ENCODE peak calls at places on chromosomes 4 and X, in six cellular contexts. Z, S, F, W, E and R are unnamed samples.

GRCh38 chr4:13531609-13531998 is 12.7 kb downstream of the NKX3-2 start:
- DNase-seq in Z (no peak), S (no peak), F (no peak), W (no peak), E (no peak), R (no peak)

GRCh38 chrX:106952089-106952488 is 31.9 kb downstream of the CLDN2 start:
- DNase-seq in Z (no peak), S (no peak), F (no peak), W (no peak), E (no peak), R (no peak)

GRCh38 chr4:1233641-1234277 is 15.2 kb downstream of the CTBP1 start:
- DNase-seq in Z (no peak), S (peak; percentile 52), F (peak; percentile 47), W (peak; percentile 59), E (no peak), R (no peak)

GRCh38 chr4:107255114-107255513 is 219.0 kb upstream of the DKK2 start:
- DNase-seq in Z (no peak), S (no peak), F (peak; percentile 46), W (no peak), E (no peak), R (no peak)

GRCh38 chr4:53119685-53120084 is 246.2 kb downstream of the SCFD2 start:
- DNase-seq in Z (peak; percentile 49), S (peak; percentile 68), F (peak; percentile 91), W (no peak), E (no peak), R (peak; percentile 27)

GRCh38 chrX:139776614-139777013 is 68.6 kb upstream of the MCF2 start:
- DNase-seq in Z (no peak), S (no peak), F (no peak), W (no peak), E (no peak), R (no peak)

GRCh38 chr4:95020521-95020920 is 262.8 kb downstream of the BMPR1B start:
- DNase-seq in Z (no peak), S (no peak), F (no peak), W (no peak), E (no peak), R (no peak)

GRCh38 chr4:80268936-80269335 is 2.5 kb downstream of the FGF5 start:
- DNase-seq in Z (no peak), S (no peak), F (no peak), W (no peak), E (no peak), R (no peak)

GRCh38 chr4:33724685-33725084 is 2519.6 kb downstream of the ARAP2 start:
- DNase-seq in Z (no peak), S (no peak), F (no peak), W (no peak), E (no peak), R (no peak)

GRCh38 chr4:168845897-168846296 is 164.2 kb downstream of the CBR4 start:
- DNase-seq in Z (no peak), S (no peak), F (no peak), W (no peak), E (no peak), R (no peak)

GRCh38 chr4:169282429-169283113 is 11.8 kb upstream of the SH3RF1 start:
- DNase-seq in Z (no peak), S (no peak), F (peak; percentile 53), W (no peak), E (no peak), R (no peak)

GRCh38 chr4:79174855-79175254 is 151.0 kb downstream of the NAA11 start:
- DNase-seq in Z (no peak), S (no peak), F (no peak), W (no peak), E (no peak), R (no peak)

GRCh38 chr4:148634476-148634875 is 192.3 kb upstream of the NR3C2 start:
- DNase-seq in Z (no peak), S (no peak), F (peak; percentile 11), W (no peak), E (no peak), R (no peak)

GRCh38 chrX:41180194-41180902 is 95.1 kb downstream of the USP9X start:
- DNase-seq in Z (peak; percentile 17), S (peak; percentile 47), F (peak; percentile 80), W (no peak), E (no peak), R (no peak)

GRCh38 chr4:6956434-6957147 is 47.0 kb downstream of the TBC1D14 start:
- DNase-seq in Z (no peak), S (no peak), F (no peak), W (peak; percentile 61), E (no peak), R (peak; percentile 48)

GRCh38 chr4:3199661-3200422 is 49.1 kb upstream of the MSANTD1 start:
- DNase-seq in Z (peak; percentile 79), S (peak; percentile 96), F (no peak), W (no peak), E (no peak), R (no peak)

GRCh38 chr4:73589887-73590801 is 30.1 kb downstream of the RASSF6 start:
- DNase-seq in Z (no peak), S (peak; percentile 10), F (no peak), W (no peak), E (no peak), R (no peak)

GRCh38 chrX:31656013-31656412 is 584.2 kb upstream of the FTHL17 start:
- DNase-seq in Z (peak; percentile 16), S (no peak), F (peak; percentile 38), W (no peak), E (no peak), R (no peak)

GRCh38 chrX:108699368-108699767 is 37.0 kb downstream of the IRS4 start:
- DNase-seq in Z (no peak), S (peak; percentile 4), F (peak; percentile 15), W (no peak), E (no peak), R (no peak)

GRCh38 chrX:150293311-150294013 is 69.7 kb upstream of the MAMLD1 start:
- DNase-seq in Z (no peak), S (no peak), F (no peak), W (no peak), E (no peak), R (no peak)

GRCh38 chr4:177464026-177464425 is 21.8 kb upstream of the AGA start:
- DNase-seq in Z (no peak), S (no peak), F (peak; percentile 17), W (no peak), E (no peak), R (no peak)